ENCODE peak calls at places on chromosomes 1 and 21, in five cellular contexts. R is lower lobe of right lung; M is GM23248; V is naive thymus-derived CD4-positive, alpha-beta T cell; N is prostate gland. Q is an unnamed sample.

GRCh38 chr1:217079579-217079978 is 356.4 kb upstream of the ESRRG start:
- DNase-seq in R (no peak), M (no peak), V (no peak), N (no peak), Q (no peak)

GRCh38 chr1:218336353-218336752 is 8.8 kb upstream of the TGFB2 start:
- DNase-seq in R (no peak), M (peak), V (no peak), N (no peak), Q (peak)

GRCh38 chr1:22043175-22043769 is 9.2 kb upstream of the CDC42 start:
- DNase-seq in R (no peak), M (no peak), V (no peak), N (peak), Q (peak)

GRCh38 chr1:220300442-220301121 is 28.3 kb upstream of the RAB3GAP2 start:
- DNase-seq in R (peak), M (peak), V (no peak), N (peak), Q (peak)

GRCh38 chr1:22026924-22027289 is 25.4 kb downstream of the CELA3A start:
- DNase-seq in R (no peak), M (no peak), V (no peak), N (no peak), Q (no peak)

GRCh38 chr1:20662110-20662475 is 924 bp upstream of the DDOST start:
- DNase-seq in R (no peak), M (no peak), V (no peak), N (no peak), Q (no peak)

GRCh38 chr1:232416026-232416568 is 213.8 kb downstream of the SIPA1L2 start:
- DNase-seq in R (no peak), M (peak), V (no peak), N (no peak), Q (no peak)

GRCh38 chr21:45640001-45640887 is 3.3 kb upstream of the PCBP3 start:
- DNase-seq in R (no peak), M (no peak), V (no peak), N (no peak), Q (no peak)

GRCh38 chr21:44317241-44317782 is 17.5 kb downstream of the PFKL start:
- DNase-seq in R (no peak), M (no peak), V (no peak), N (no peak), Q (no peak)

GRCh38 chr1:204977327-204977726 is 65.7 kb upstream of the CNTN2 start:
- DNase-seq in R (no peak), M (no peak), V (no peak), N (no peak), Q (no peak)

GRCh38 chr21:26385721-26386120 is 187.4 kb downstream of the CYYR1 start:
- DNase-seq in R (no peak), M (peak), V (no peak), N (no peak), Q (no peak)

GRCh38 chr21:45995686-45996179 is 14.2 kb downstream of the COL6A1 start:
- DNase-seq in R (peak), M (peak), V (no peak), N (no peak), Q (no peak)

GRCh38 chr1:31617218-31617916 is at the start of gene HCRTR1:
- DNase-seq in R (no peak), M (no peak), V (no peak), N (no peak), Q (no peak)

GRCh38 chr1:226649780-226650179 is 89.3 kb downstream of the ITPKB start:
- DNase-seq in R (peak), M (peak), V (peak), N (no peak), Q (no peak)

GRCh38 chr1:222596696-222597095 is 7.0 kb upstream of the TAF1A start:
- DNase-seq in R (no peak), M (no peak), V (no peak), N (no peak), Q (no peak)

GRCh38 chr1:83033682-83034081 is 965.2 kb downstream of the TTLL7 start:
- DNase-seq in R (no peak), M (peak), V (no peak), N (no peak), Q (peak)

GRCh38 chr21:22791986-22792560 is 1793.9 kb downstream of the NCAM2 start:
- DNase-seq in R (no peak), M (peak), V (peak), N (peak), Q (peak)

GRCh38 chr1:11831945-11832725 is 15.4 kb downstream of the NPPA start:
- DNase-seq in R (no peak), M (no peak), V (no peak), N (no peak), Q (no peak)

GRCh38 chr1:119537979-119538378 is 31.0 kb downstream of the HSD3B1 start:
- DNase-seq in R (no peak), M (no peak), V (no peak), N (no peak), Q (no peak)

GRCh38 chr1:236002572-236002971 is 62.3 kb downstream of the NID1 start:
- DNase-seq in R (no peak), M (no peak), V (no peak), N (no peak), Q (no peak)

GRCh38 chr1:159000627-159001026 is 9.1 kb upstream of the IFI16 start:
- DNase-seq in R (peak), M (peak), V (no peak), N (peak), Q (no peak)

GRCh38 chr1:15107052-15107687 is 46.4 kb upstream of the TMEM51 start:
- DNase-seq in R (no peak), M (no peak), V (no peak), N (no peak), Q (no peak)

GRCh38 chr1:214453109-214453722 is 98.2 kb downstream of the PTPN14 start:
- DNase-seq in R (no peak), M (peak), V (no peak), N (no peak), Q (no peak)

GRCh38 chr1:51555866-51556619 is 37.0 kb upstream of the EPS15 start:
- DNase-seq in R (no peak), M (no peak), V (no peak), N (no peak), Q (peak)

GRCh38 chr1:185317886-185318310 is 855 bp upstream of the IVNS1ABP start:
- DNase-seq in R (no peak), M (peak), V (peak), N (peak), Q (peak)

GRCh38 chr1:36523230-36523495 is 40.5 kb upstream of the CSF3R start:
- DNase-seq in R (no peak), M (no peak), V (no peak), N (no peak), Q (no peak)

GRCh38 chr1:36177589-36178463 is 21.9 kb downstream of the MAP7D1 start:
- DNase-seq in R (no peak), M (no peak), V (no peak), N (no peak), Q (no peak)

GRCh38 chr1:234725177-234726132 is 115.5 kb upstream of the IRF2BP2 start:
- DNase-seq in R (no peak), M (peak), V (peak), N (peak), Q (no peak)

GRCh38 chr1:228417471-228418203 is 976 bp upstream of the TRIM17 start:
- DNase-seq in R (no peak), M (no peak), V (no peak), N (no peak), Q (peak)

GRCh38 chr1:167518331-167518700 is at the start of gene CD247:
- DNase-seq in R (no peak), M (no peak), V (peak), N (no peak), Q (no peak)

GRCh38 chr1:152745289-152745704 is 12.5 kb upstream of the KPRP start:
- DNase-seq in R (no peak), M (peak), V (no peak), N (no peak), Q (peak)

GRCh38 chr1:5505944-5506343 is 486.3 kb downstream of the NPHP4 start:
- DNase-seq in R (no peak), M (no peak), V (no peak), N (no peak), Q (no peak)

GRCh38 chr1:192635939-192636338 is at the start of gene RGS13:
- DNase-seq in R (no peak), M (no peak), V (no peak), N (no peak), Q (no peak)

GRCh38 chr1:228007054-228007800 is 429 bp downstream of the WNT3A start:
- DNase-seq in R (no peak), M (peak), V (no peak), N (no peak), Q (no peak)

GRCh38 chr1:66352783-66353182 is 181.2 kb upstream of the SGIP1 start:
- DNase-seq in R (no peak), M (peak), V (no peak), N (no peak), Q (no peak)
- H3K27ac ChIP-seq in R (no peak), M (peak), V (no peak), N (no peak), Q (no peak)

GRCh38 chr21:40976198-40977114 is 129.5 kb upstream of the DSCAM start:
- DNase-seq in R (no peak), M (no peak), V (no peak), N (no peak), Q (peak)
- H3K27ac ChIP-seq in R (no peak), M (no peak), V (no peak), N (no peak), Q (no peak)

GRCh38 chr1:109767596-109768334 is 4.0 kb upstream of the EPS8L3 start:
- DNase-seq in R (peak), M (no peak), V (no peak), N (no peak), Q (no peak)

GRCh38 chr1:109763646-109764415 is at the start of gene EPS8L3:
- DNase-seq in R (peak), M (no peak), V (no peak), N (no peak), Q (no peak)

GRCh38 chr1:109765896-109766615 is 2.3 kb upstream of the EPS8L3 start:
- DNase-seq in R (no peak), M (no peak), V (no peak), N (no peak), Q (no peak)

GRCh38 chr1:109764561-109765482 is 1.1 kb upstream of the EPS8L3 start:
- DNase-seq in R (peak), M (no peak), V (no peak), N (no peak), Q (no peak)

DNA sequence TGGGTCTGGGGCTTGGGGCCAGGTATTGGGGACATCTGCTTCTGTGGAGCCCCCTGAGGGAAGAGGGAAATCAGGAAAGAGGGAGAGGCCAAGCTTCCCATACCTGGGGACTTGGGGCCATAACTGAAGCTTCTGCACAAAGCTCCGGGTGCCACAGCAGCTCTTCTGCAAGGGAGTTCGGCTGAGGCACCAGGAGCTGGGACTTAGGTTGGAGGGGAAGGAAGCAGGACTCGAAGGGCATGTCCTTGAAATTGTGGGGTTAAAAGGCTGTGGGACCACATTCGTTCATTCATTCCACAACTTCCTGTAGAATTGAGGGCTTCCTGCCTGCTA is 1.7 kb upstream of the EPS8L3 start:
- DNase-seq in R (peak), M (no peak), V (no peak), N (no peak), Q (no peak)
- H3K27ac ChIP-seq in R (no peak), M (no peak), V (no peak), N (no peak), Q (no peak)

GRCh38 chr1:8230284-8230605 is 87.7 kb upstream of the SLC45A1 start:
- DNase-seq in R (no peak), M (no peak), V (no peak), N (no peak), Q (no peak)
- H3K27ac ChIP-seq in R (no peak), M (no peak), V (no peak), N (no peak), Q (no peak)

GRCh38 chr1:156320560-156320959 is 17.5 kb downstream of the CCT3 start:
- DNase-seq in R (no peak), M (no peak), V (no peak), N (no peak), Q (peak)
- H3K27ac ChIP-seq in R (no peak), M (no peak), V (no peak), N (no peak), Q (no peak)

Q was measured in trophoblast cell.